ENCODE peak calls at places on chromosomes 11 and 22, in seven cellular contexts. One of them, this sample, is unnamed. For H3K4me1, the result is how much of the 10 kb centered on the place peaks cover.

GRCh38 chr22:29617922-29618629 is 14.6 kb downstream of the NF2 start:
- DNase-seq in thoracic aorta: no peak
- DNase-seq in psoas muscle: no peak
- DNase-seq in OCI-LY7: no peak
- DNase-seq in DND-41: no peak
- DNase-seq in IMR-90: peak
- DNase-seq in BE2C: no peak
- DNase-seq in this sample: no peak

GRCh38 chr11:27456140-27456801 is 16.3 kb downstream of the LGR4 start:
- DNase-seq in psoas muscle: no peak
- DNase-seq in thoracic aorta: no peak
- DNase-seq in DND-41: no peak
- DNase-seq in BE2C: no peak
- DNase-seq in OCI-LY7: no peak
- DNase-seq in IMR-90: peak
- DNase-seq in this sample: no peak

GRCh38 chr11:27847496-27847895 is 147.2 kb upstream of the BDNF start:
- DNase-seq in IMR-90: peak
- DNase-seq in OCI-LY7: no peak
- DNase-seq in psoas muscle: no peak
- DNase-seq in BE2C: no peak
- DNase-seq in thoracic aorta: no peak
- DNase-seq in DND-41: no peak
- DNase-seq in this sample: no peak

GRCh38 chr11:117186431-117186761 is 7.9 kb downstream of the SIDT2 start:
- DNase-seq in thoracic aorta: no peak
- DNase-seq in psoas muscle: no peak
- DNase-seq in OCI-LY7: no peak
- DNase-seq in BE2C: no peak
- DNase-seq in IMR-90: no peak
- DNase-seq in DND-41: no peak
- DNase-seq in this sample: no peak

GRCh38 chr11:36817336-36817965 is 219.4 kb upstream of the RAG2 start:
- DNase-seq in DND-41: no peak
- DNase-seq in psoas muscle: no peak
- DNase-seq in IMR-90: no peak
- DNase-seq in thoracic aorta: no peak
- DNase-seq in BE2C: no peak
- DNase-seq in OCI-LY7: no peak
- DNase-seq in this sample: no peak

GRCh38 chr11:363948-364761 is 5.1 kb upstream of the B4GALNT4 start:
- DNase-seq in psoas muscle: no peak
- DNase-seq in IMR-90: no peak
- DNase-seq in DND-41: peak
- DNase-seq in BE2C: peak
- DNase-seq in OCI-LY7: peak
- DNase-seq in thoracic aorta: no peak
- DNase-seq in this sample: peak

GRCh38 chr11:34953955-34954354 is 37.5 kb downstream of the PDHX start:
- DNase-seq in OCI-LY7: no peak
- DNase-seq in IMR-90: peak
- DNase-seq in psoas muscle: no peak
- DNase-seq in BE2C: no peak
- DNase-seq in DND-41: no peak
- DNase-seq in thoracic aorta: no peak
- DNase-seq in this sample: no peak

GRCh38 chr11:57474017-57474750 is 13.9 kb downstream of the RTN4RL2 start:
- DNase-seq in IMR-90: peak
- DNase-seq in thoracic aorta: no peak
- DNase-seq in BE2C: no peak
- DNase-seq in psoas muscle: no peak
- DNase-seq in OCI-LY7: no peak
- DNase-seq in DND-41: peak
- DNase-seq in this sample: no peak

GRCh38 chr22:40001800-40002577 is 7.2 kb downstream of the FAM83F start:
- DNase-seq in OCI-LY7: no peak
- DNase-seq in IMR-90: no peak
- DNase-seq in BE2C: no peak
- DNase-seq in thoracic aorta: no peak
- DNase-seq in DND-41: no peak
- DNase-seq in psoas muscle: no peak
- DNase-seq in this sample: no peak

GRCh38 chr22:44172370-44173108 is 8.2 kb upstream of the PARVG start:
- DNase-seq in thoracic aorta: no peak
- DNase-seq in BE2C: no peak
- DNase-seq in IMR-90: no peak
- DNase-seq in psoas muscle: peak
- DNase-seq in DND-41: no peak
- DNase-seq in OCI-LY7: no peak
- DNase-seq in this sample: no peak

GRCh38 chr11:85826096-85826855 is 15.3 kb upstream of the SYTL2 start:
- DNase-seq in BE2C: peak
- DNase-seq in DND-41: no peak
- DNase-seq in psoas muscle: peak
- DNase-seq in IMR-90: peak
- DNase-seq in thoracic aorta: no peak
- DNase-seq in OCI-LY7: peak
- DNase-seq in this sample: peak

GRCh38 chr11:45732343-45732742 is 66.9 kb upstream of the CHST1 start:
- DNase-seq in DND-41: no peak
- DNase-seq in thoracic aorta: no peak
- DNase-seq in BE2C: no peak
- DNase-seq in IMR-90: no peak
- DNase-seq in OCI-LY7: no peak
- DNase-seq in psoas muscle: no peak
- DNase-seq in this sample: no peak

GRCh38 chr11:122998727-122999370 is 17.2 kb upstream of the BSX start:
- DNase-seq in BE2C: no peak
- DNase-seq in thoracic aorta: no peak
- DNase-seq in OCI-LY7: no peak
- DNase-seq in psoas muscle: no peak
- DNase-seq in DND-41: no peak
- DNase-seq in IMR-90: no peak
- DNase-seq in this sample: no peak

GRCh38 chr11:911031-911889 is 650 bp upstream of the CHID1 start:
- DNase-seq in DND-41: peak
- DNase-seq in BE2C: peak
- DNase-seq in psoas muscle: peak
- DNase-seq in IMR-90: peak
- DNase-seq in thoracic aorta: peak
- DNase-seq in OCI-LY7: no peak
- DNase-seq in this sample: no peak

GRCh38 chr11:100674212-100674611 is 12.9 kb upstream of the ARHGAP42 start:
- DNase-seq in DND-41: no peak
- DNase-seq in thoracic aorta: no peak
- DNase-seq in psoas muscle: no peak
- DNase-seq in BE2C: no peak
- DNase-seq in OCI-LY7: no peak
- DNase-seq in IMR-90: peak
- DNase-seq in this sample: no peak

GRCh38 chr22:29621761-29622526 is 18.5 kb downstream of the NF2 start:
- DNase-seq in OCI-LY7: no peak
- DNase-seq in IMR-90: peak
- DNase-seq in BE2C: no peak
- DNase-seq in psoas muscle: no peak
- DNase-seq in thoracic aorta: no peak
- DNase-seq in DND-41: no peak
- DNase-seq in this sample: no peak

GRCh38 chr11:62601114-62601363 is 626 bp downstream of the MTA2 start:
- DNase-seq in psoas muscle: peak
- DNase-seq in BE2C: no peak
- DNase-seq in DND-41: peak
- DNase-seq in OCI-LY7: peak
- DNase-seq in IMR-90: no peak
- DNase-seq in thoracic aorta: no peak
- DNase-seq in this sample: no peak

GRCh38 chr11:12066056-12066798 is 44.2 kb upstream of the MICAL2 start:
- DNase-seq in psoas muscle: no peak
- DNase-seq in IMR-90: peak
- DNase-seq in BE2C: no peak
- DNase-seq in DND-41: no peak
- DNase-seq in thoracic aorta: peak
- DNase-seq in OCI-LY7: no peak
- DNase-seq in this sample: no peak

GRCh38 chr11:73851046-73851764 is 25.4 kb downstream of the COA4 start:
- DNase-seq in IMR-90: no peak
- DNase-seq in OCI-LY7: no peak
- DNase-seq in psoas muscle: no peak
- DNase-seq in DND-41: no peak
- DNase-seq in thoracic aorta: no peak
- DNase-seq in BE2C: no peak
- DNase-seq in this sample: no peak

GRCh38 chr11:102118937-102119336 is 8.7 kb downstream of the YAP1 start:
- DNase-seq in OCI-LY7: no peak
- DNase-seq in DND-41: no peak
- DNase-seq in psoas muscle: no peak
- DNase-seq in BE2C: no peak
- DNase-seq in thoracic aorta: no peak
- DNase-seq in IMR-90: no peak
- DNase-seq in this sample: no peak
- H3K4me1 ChIP-seq in OCI-LY7: under half
- H3K4me1 ChIP-seq in DND-41: under half
- H3K4me1 ChIP-seq in psoas muscle: half or more
- H3K4me1 ChIP-seq in BE2C: under half
- H3K4me1 ChIP-seq in thoracic aorta: half or more
- H3K4me1 ChIP-seq in IMR-90: under half
- H3K4me1 ChIP-seq in this sample: under half

GRCh38 chr11:65947603-65948125 is 2.4 kb downstream of the TSGA10IP start:
- DNase-seq in IMR-90: no peak
- DNase-seq in thoracic aorta: no peak
- DNase-seq in psoas muscle: no peak
- DNase-seq in DND-41: no peak
- DNase-seq in BE2C: no peak
- DNase-seq in OCI-LY7: no peak
- DNase-seq in this sample: no peak

GRCh38 chr11:65946655-65947054 is 1.4 kb downstream of the TSGA10IP start:
- DNase-seq in OCI-LY7: no peak
- DNase-seq in psoas muscle: no peak
- DNase-seq in thoracic aorta: no peak
- DNase-seq in IMR-90: no peak
- DNase-seq in BE2C: no peak
- DNase-seq in DND-41: no peak
- DNase-seq in this sample: no peak

GRCh38 chr11:65945941-65946558 is 770 bp downstream of the TSGA10IP start:
- DNase-seq in OCI-LY7: no peak
- DNase-seq in IMR-90: no peak
- DNase-seq in BE2C: no peak
- DNase-seq in thoracic aorta: no peak
- DNase-seq in DND-41: no peak
- DNase-seq in psoas muscle: no peak
- DNase-seq in this sample: no peak

GRCh38 chr11:65945430-65945911 is at the start of gene TSGA10IP:
- DNase-seq in psoas muscle: no peak
- DNase-seq in DND-41: no peak
- DNase-seq in IMR-90: no peak
- DNase-seq in OCI-LY7: no peak
- DNase-seq in thoracic aorta: no peak
- DNase-seq in BE2C: no peak
- DNase-seq in this sample: no peak

GRCh38 chr11:65947133-65947532 is 1.9 kb downstream of the TSGA10IP start:
- DNase-seq in BE2C: no peak
- DNase-seq in DND-41: no peak
- DNase-seq in IMR-90: no peak
- DNase-seq in psoas muscle: no peak
- DNase-seq in OCI-LY7: no peak
- DNase-seq in thoracic aorta: no peak
- DNase-seq in this sample: no peak
- H3K4me1 ChIP-seq in BE2C: under half
- H3K4me1 ChIP-seq in DND-41: under half
- H3K4me1 ChIP-seq in IMR-90: under half
- H3K4me1 ChIP-seq in psoas muscle: under half
- H3K4me1 ChIP-seq in OCI-LY7: under half
- H3K4me1 ChIP-seq in thoracic aorta: under half
- H3K4me1 ChIP-seq in this sample: under half

GRCh38 chr22:38713921-38714320 is 8.2 kb downstream of the GTPBP1 start:
- DNase-seq in OCI-LY7: no peak
- DNase-seq in thoracic aorta: no peak
- DNase-seq in IMR-90: no peak
- DNase-seq in psoas muscle: no peak
- DNase-seq in DND-41: no peak
- DNase-seq in BE2C: no peak
- DNase-seq in this sample: no peak

GRCh38 chr22:38710866-38711265 is 5.1 kb downstream of the GTPBP1 start:
- DNase-seq in BE2C: no peak
- DNase-seq in IMR-90: no peak
- DNase-seq in DND-41: no peak
- DNase-seq in thoracic aorta: no peak
- DNase-seq in psoas muscle: no peak
- DNase-seq in OCI-LY7: no peak
- DNase-seq in this sample: no peak

GRCh38 chr22:38715176-38715764 is 9.5 kb downstream of the GTPBP1 start:
- DNase-seq in BE2C: no peak
- DNase-seq in DND-41: no peak
- DNase-seq in thoracic aorta: no peak
- DNase-seq in psoas muscle: no peak
- DNase-seq in OCI-LY7: no peak
- DNase-seq in IMR-90: no peak
- DNase-seq in this sample: no peak

GRCh38 chr22:38710352-38710751 is 4.6 kb downstream of the GTPBP1 start:
- DNase-seq in BE2C: no peak
- DNase-seq in DND-41: no peak
- DNase-seq in IMR-90: no peak
- DNase-seq in psoas muscle: no peak
- DNase-seq in OCI-LY7: no peak
- DNase-seq in thoracic aorta: no peak
- DNase-seq in this sample: no peak

DNA sequence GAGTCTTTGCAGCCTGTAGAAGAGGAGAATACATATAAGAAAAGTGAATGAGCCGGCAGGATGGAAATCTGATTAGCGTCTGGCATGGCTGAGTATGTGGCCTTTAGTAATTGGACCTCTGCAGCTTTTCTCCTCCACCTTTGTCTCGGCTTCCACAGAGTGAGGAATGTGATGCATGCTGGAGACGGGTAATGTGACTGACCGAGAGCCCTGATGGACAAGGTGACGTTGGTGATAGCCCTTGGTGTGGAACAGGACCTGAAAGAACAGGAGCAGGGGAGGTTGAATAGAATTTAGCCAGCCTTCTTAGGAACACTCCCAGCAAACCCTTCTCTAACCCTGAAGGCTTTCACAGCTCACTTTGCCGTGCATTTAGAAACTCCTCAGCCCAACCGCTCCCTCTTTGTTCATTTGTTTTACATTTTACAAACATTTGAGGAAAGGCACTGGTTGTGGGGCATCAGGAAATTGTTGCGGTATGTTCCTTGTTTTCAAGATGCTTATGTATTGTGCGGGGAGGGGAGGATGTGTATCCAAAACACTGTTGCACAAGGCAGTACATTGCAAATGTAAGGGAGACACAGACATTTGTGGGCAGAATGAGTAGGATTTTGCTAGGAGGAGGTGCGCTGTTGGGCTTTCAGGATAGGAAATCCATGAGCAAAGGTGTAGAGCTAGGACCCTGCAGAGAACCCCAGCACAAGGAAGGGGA is 6.9 kb downstream of the GTPBP1 start:
- DNase-seq in BE2C: no peak
- DNase-seq in IMR-90: no peak
- DNase-seq in OCI-LY7: no peak
- DNase-seq in psoas muscle: no peak
- DNase-seq in DND-41: no peak
- DNase-seq in thoracic aorta: no peak
- DNase-seq in this sample: no peak
- H3K4me1 ChIP-seq in BE2C: under half
- H3K4me1 ChIP-seq in IMR-90: under half
- H3K4me1 ChIP-seq in OCI-LY7: under half
- H3K4me1 ChIP-seq in psoas muscle: under half
- H3K4me1 ChIP-seq in DND-41: under half
- H3K4me1 ChIP-seq in thoracic aorta: under half
- H3K4me1 ChIP-seq in this sample: under half

GRCh38 chr22:35308480-35308945 is 8.8 kb downstream of the TOM1 start:
- DNase-seq in DND-41: no peak
- DNase-seq in psoas muscle: no peak
- DNase-seq in BE2C: no peak
- DNase-seq in OCI-LY7: peak
- DNase-seq in thoracic aorta: no peak
- DNase-seq in IMR-90: no peak
- DNase-seq in this sample: no peak
- H3K4me1 ChIP-seq in DND-41: under half
- H3K4me1 ChIP-seq in psoas muscle: half or more
- H3K4me1 ChIP-seq in BE2C: under half
- H3K4me1 ChIP-seq in OCI-LY7: half or more
- H3K4me1 ChIP-seq in thoracic aorta: under half
- H3K4me1 ChIP-seq in IMR-90: under half
- H3K4me1 ChIP-seq in this sample: under half